ENCODE peak calls at places on chromosomes 13 and 19, in eight cellular contexts. N, R, Z, P, T, M, K and A are unnamed samples.

GRCh38 chr13:27079421-27079958 is 92.1 kb downstream of the USP12 start:
- DNase-seq in N (peak), R (no peak), Z (no peak), P (no peak), T (peak), M (no peak), K (no peak), A (no peak)

GRCh38 chr19:49676136-49676689 is 858 bp upstream of the PRMT1 start:
- DNase-seq in N (peak), R (peak), Z (no peak), P (peak), T (peak), M (peak), K (peak), A (peak)

GRCh38 chr13:71149498-71150363 is 717.3 kb downstream of the DACH1 start:
- DNase-seq in N (no peak), R (no peak), Z (no peak), P (no peak), T (no peak), M (no peak), K (peak), A (no peak)

GRCh38 chr19:49150106-49150943 is 4.9 kb downstream of the HRC start:
- DNase-seq in N (peak), R (peak), Z (peak), P (no peak), T (no peak), M (no peak), K (peak), A (peak)

GRCh38 chr13:31909889-31910551 is 121.6 kb upstream of the FRY start:
- DNase-seq in N (peak), R (no peak), Z (peak), P (peak), T (no peak), M (peak), K (peak), A (peak)

GRCh38 chr19:5804516-5805464 is at the start of gene NRTN:
- DNase-seq in N (no peak), R (peak), Z (peak), P (no peak), T (no peak), M (no peak), K (peak), A (no peak)

GRCh38 chr13:96671073-96671472 is 323.2 kb downstream of the OXGR1 start:
- DNase-seq in N (no peak), R (no peak), Z (no peak), P (no peak), T (no peak), M (no peak), K (no peak), A (no peak)

GRCh38 chr13:73767191-73767741 is 366.9 kb downstream of the KLF12 start:
- DNase-seq in N (no peak), R (no peak), Z (no peak), P (no peak), T (no peak), M (no peak), K (no peak), A (no peak)

GRCh38 chr19:53958168-53958571 is 4.6 kb upstream of the CACNG8 start:
- DNase-seq in N (no peak), R (no peak), Z (no peak), P (no peak), T (no peak), M (no peak), K (no peak), A (no peak)

GRCh38 chr19:54189020-54189667 is at the start of gene MBOAT7:
- DNase-seq in N (no peak), R (no peak), Z (no peak), P (no peak), T (no peak), M (no peak), K (no peak), A (no peak)

GRCh38 chr13:110520431-110521295 is 40.9 kb downstream of the RAB20 start:
- DNase-seq in N (peak), R (peak), Z (no peak), P (no peak), T (no peak), M (no peak), K (peak), A (no peak)

GRCh38 chr13:40404967-40405716 is 261.3 kb downstream of the FOXO1 start:
- DNase-seq in N (no peak), R (no peak), Z (no peak), P (no peak), T (no peak), M (no peak), K (no peak), A (no peak)

GRCh38 chr13:41568990-41569387 is 111.6 kb downstream of the RGCC start:
- DNase-seq in N (peak), R (no peak), Z (no peak), P (no peak), T (no peak), M (no peak), K (no peak), A (no peak)

GRCh38 chr13:109333893-109334651 is 452.3 kb downstream of the IRS2 start:
- DNase-seq in N (no peak), R (no peak), Z (no peak), P (no peak), T (no peak), M (no peak), K (no peak), A (no peak)

GRCh38 chr13:27379694-27380596 is 44.5 kb upstream of the GTF3A start:
- DNase-seq in N (peak), R (no peak), Z (peak), P (no peak), T (no peak), M (no peak), K (peak), A (peak)

GRCh38 chr13:51112771-51113170 is 1.7 kb upstream of the C13orf42 start:
- DNase-seq in N (no peak), R (no peak), Z (no peak), P (no peak), T (no peak), M (no peak), K (no peak), A (no peak)

GRCh38 chr13:79361299-79361698 is 44.8 kb downstream of the RBM26 start:
- DNase-seq in N (peak), R (no peak), Z (no peak), P (no peak), T (no peak), M (no peak), K (no peak), A (no peak)

GRCh38 chr19:47414469-47414868 is 4.9 kb downstream of the MEIS3 start:
- DNase-seq in N (no peak), R (no peak), Z (no peak), P (no peak), T (no peak), M (no peak), K (no peak), A (peak)

GRCh38 chr13:74052402-74052928 is 81.7 kb downstream of the KLF12 start:
- DNase-seq in N (no peak), R (no peak), Z (no peak), P (no peak), T (no peak), M (no peak), K (no peak), A (no peak)

DNA sequence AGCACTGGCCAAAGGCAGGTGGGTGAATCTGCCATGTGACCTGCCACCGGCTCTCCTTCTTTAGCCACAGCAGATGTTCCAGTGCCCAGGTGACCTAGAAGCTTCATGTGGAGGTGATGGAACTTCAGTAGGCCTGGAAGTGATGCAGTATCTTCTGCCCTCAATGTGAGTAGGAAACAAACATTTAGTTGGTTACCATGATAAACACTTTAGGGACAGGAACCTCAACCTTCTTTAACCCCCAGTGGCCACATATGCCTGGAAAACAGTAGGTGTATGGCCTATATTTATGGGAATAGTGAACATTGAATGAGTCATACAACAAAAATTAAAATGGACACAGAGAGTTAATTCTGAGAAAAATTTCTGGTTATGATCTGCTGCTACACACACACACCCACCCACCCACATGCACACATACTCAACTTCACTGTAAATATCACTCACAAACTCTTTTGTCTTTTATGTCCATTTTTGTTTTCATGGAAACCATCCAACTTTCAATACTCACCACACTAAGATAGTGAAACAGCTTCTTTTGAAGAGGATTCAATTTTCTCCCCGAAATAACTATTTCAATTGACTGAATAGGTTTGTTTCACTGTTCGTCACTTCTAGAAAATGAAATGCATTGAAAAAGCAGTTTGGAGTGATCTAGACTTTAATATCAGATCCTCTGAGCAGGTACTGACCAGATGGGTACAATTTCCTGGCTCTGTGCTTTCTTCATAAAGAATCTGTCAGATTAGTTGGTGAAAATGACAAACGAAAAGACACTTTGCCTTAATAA is 97.3 kb downstream of the STARD13 start:
- DNase-seq in N (peak), R (no peak), Z (no peak), P (no peak), T (no peak), M (no peak), K (no peak), A (peak)
- H3K4me3 ChIP-seq in N (no peak), R (no peak), Z (no peak), P (no peak), T (no peak), M (no peak), K (no peak), A (peak)

DNA sequence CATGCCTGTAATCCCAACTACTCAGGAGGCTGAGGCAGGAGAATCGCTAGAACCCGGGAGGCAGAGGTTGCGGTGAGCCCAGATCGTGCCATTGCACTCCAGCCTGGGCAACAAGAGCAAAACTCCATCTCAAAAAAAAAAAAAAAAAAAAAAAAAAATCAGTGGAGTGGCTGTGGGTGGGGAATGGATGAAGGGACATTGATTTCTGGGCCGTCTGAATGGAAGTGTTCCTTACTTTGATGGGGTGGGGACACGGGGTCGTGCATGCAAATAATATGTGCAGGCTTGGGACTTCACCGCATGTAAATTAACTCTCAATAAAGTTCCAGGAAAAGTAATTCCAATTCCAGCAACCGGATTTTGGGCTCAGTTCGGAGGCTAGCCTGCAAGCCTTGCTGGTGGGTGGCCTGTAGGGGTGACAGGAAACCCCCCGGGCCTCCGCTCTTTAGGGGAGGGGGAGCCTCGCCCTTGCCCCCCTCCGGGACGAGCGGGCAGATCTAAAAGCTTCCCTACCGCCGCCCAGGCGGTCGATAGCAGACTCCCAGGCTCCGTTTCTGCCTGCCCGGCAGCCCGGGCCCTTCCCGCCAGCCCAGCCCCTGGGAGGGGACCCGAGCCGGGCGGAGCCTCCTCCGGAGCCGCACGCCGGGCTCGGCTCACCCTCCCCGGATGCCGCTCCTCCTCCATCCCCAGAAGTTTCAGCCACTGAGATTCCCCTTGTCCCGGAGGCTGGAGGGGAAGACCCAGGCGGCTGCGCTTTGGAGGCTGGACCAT is 48.0 kb upstream of the ADGRE5 start:
- DNase-seq in N (peak), R (no peak), Z (no peak), P (no peak), T (no peak), M (no peak), K (no peak), A (no peak)
- H3K4me3 ChIP-seq in N (peak), R (no peak), Z (no peak), P (peak), T (peak), M (peak), K (no peak), A (no peak)

DNA sequence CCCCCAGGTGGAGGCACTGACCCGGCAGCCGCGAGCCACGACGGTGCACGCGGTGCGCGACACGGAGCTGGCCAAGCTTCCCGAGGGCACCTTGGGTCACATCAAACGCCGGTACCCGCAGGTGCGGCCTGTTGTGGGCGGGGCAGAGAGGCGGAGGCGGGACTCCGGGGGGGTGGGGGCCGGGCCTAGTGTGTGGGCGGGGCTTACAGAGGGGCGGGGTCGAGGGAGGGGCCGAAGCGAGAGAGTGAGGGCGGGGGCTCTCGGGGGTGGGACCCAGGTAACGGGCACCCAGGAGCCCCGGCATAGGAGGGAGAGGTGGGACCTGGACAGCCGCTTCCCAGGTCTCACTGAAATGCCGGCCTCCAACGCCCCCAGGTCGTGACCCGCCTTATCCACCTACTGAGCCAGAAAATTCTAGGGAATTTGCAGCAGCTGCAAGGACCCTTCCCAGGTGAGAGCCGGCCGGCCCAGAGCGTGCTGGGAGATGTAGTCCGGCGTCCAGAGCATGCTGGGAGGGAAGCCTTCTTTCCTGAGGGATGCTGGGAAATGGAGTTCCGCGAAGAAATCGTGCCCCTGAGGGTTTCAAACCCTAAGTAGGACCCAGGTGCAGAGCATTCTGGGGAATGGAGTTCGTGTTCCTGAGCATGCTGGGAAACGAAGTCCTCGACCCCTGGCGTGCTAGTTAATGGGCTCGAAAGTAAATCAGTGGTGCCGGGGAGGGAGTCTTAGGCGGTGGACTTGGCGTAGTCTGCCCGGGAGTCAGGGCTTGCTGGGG is 15.7 kb downstream of the PNPLA6 start:
- DNase-seq in N (peak), R (peak), Z (peak), P (no peak), T (no peak), M (no peak), K (peak), A (peak)
- H3K4me3 ChIP-seq in N (no peak), R (peak), Z (no peak), P (no peak), T (no peak), M (no peak), K (no peak), A (no peak)

DNA sequence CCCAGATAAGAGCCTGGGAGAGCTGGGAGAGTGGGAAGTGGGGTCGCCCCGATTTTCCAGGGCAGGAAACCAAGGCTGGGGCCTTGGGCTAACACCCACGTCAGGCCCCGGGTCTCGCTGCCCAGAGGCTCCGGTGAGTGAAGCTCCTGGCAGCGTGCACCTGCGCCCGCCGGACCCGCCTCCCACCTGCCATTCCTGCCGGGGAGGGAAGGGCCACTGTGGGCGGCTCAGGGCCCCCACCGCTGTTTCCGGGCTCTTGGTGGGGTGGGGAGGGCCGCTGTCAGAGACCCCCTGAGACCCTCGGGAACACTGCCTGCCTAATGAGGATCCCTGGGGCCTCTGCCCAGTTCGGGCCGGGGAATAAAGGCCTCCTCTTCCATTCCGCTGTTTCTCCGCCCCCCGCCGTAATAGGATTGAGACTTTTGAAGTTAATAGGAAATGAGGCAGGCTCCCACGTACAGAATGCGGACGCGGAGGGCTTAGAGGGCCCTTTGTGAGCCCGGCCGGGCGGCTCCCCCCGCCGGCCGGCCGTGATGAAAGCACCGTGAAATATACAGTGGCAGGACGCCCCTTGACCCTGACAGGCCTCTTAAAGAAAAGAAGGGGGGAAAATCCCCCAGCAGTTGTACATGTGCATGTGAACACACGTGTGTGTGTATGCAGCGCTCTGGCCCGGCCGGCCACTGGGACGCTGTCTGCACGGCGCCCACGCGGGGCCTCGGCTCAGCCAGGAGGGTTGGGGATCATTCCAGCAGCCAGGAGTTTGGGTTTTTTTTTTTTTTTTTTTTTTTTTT is 33.2 kb downstream of the EFNA2 start:
- DNase-seq in N (no peak), R (no peak), Z (no peak), P (no peak), T (no peak), M (no peak), K (no peak), A (no peak)
- H3K4me3 ChIP-seq in N (no peak), R (no peak), Z (no peak), P (no peak), T (no peak), M (no peak), K (no peak), A (no peak)

GRCh38 chr19:42595550-42596172 is 937 bp upstream of the CEACAM8 start:
- DNase-seq in N (no peak), R (no peak), Z (no peak), P (no peak), T (no peak), M (no peak), K (no peak), A (no peak)
- H3K4me3 ChIP-seq in N (no peak), R (no peak), Z (no peak), P (no peak), T (no peak), M (no peak), K (no peak), A (no peak)